ENCODE peak calls at places on chromosomes 6 and 20, in seven cellular contexts. One of them, this sample, is unnamed.

GRCh38 chr20:58173091-58173490 is 55.4 kb downstream of the ANKRD60 start:
- DNase-seq in occipital lobe: no peak
- DNase-seq in stimulated activated naive CD4-positive, alpha-beta T cell: no peak
- DNase-seq in SK-N-DZ: no peak
- DNase-seq in NCI-H2171 treated with DMSO at 0.1 percent for 48 hours: no peak
- DNase-seq in omental fat pad: no peak
- DNase-seq in neuronal stem cell: no peak
- DNase-seq in this sample: no peak

GRCh38 chr20:51008718-51009117 is 14.2 kb downstream of the KCNG1 start:
- DNase-seq in stimulated activated naive CD4-positive, alpha-beta T cell: no peak
- DNase-seq in omental fat pad: no peak
- DNase-seq in neuronal stem cell: no peak
- DNase-seq in occipital lobe: no peak
- DNase-seq in SK-N-DZ: no peak
- DNase-seq in NCI-H2171 treated with DMSO at 0.1 percent for 48 hours: no peak
- DNase-seq in this sample: no peak

GRCh38 chr6:105688573-105688972 is 285.7 kb upstream of the PREP start:
- DNase-seq in stimulated activated naive CD4-positive, alpha-beta T cell: no peak
- DNase-seq in neuronal stem cell: no peak
- DNase-seq in omental fat pad: no peak
- DNase-seq in NCI-H2171 treated with DMSO at 0.1 percent for 48 hours: no peak
- DNase-seq in SK-N-DZ: no peak
- DNase-seq in occipital lobe: no peak
- DNase-seq in this sample: no peak

GRCh38 chr6:152669894-152670293 is 27.8 kb upstream of the MYCT1 start:
- DNase-seq in SK-N-DZ: no peak
- DNase-seq in stimulated activated naive CD4-positive, alpha-beta T cell: no peak
- DNase-seq in NCI-H2171 treated with DMSO at 0.1 percent for 48 hours: peak; percentile 5
- DNase-seq in occipital lobe: no peak
- DNase-seq in neuronal stem cell: no peak
- DNase-seq in omental fat pad: no peak
- DNase-seq in this sample: no peak

GRCh38 chr6:28082939-28083338 is 2.6 kb downstream of the ZNF165 start:
- DNase-seq in NCI-H2171 treated with DMSO at 0.1 percent for 48 hours: no peak
- DNase-seq in neuronal stem cell: no peak
- DNase-seq in omental fat pad: no peak
- DNase-seq in SK-N-DZ: no peak
- DNase-seq in stimulated activated naive CD4-positive, alpha-beta T cell: no peak
- DNase-seq in occipital lobe: no peak
- DNase-seq in this sample: no peak

GRCh38 chr20:29878281-29878741 is 1379.2 kb upstream of the DEFB115 start:
- DNase-seq in omental fat pad: no peak
- DNase-seq in SK-N-DZ: peak; percentile 90
- DNase-seq in NCI-H2171 treated with DMSO at 0.1 percent for 48 hours: peak; percentile 33
- DNase-seq in stimulated activated naive CD4-positive, alpha-beta T cell: no peak
- DNase-seq in occipital lobe: no peak
- DNase-seq in neuronal stem cell: no peak
- DNase-seq in this sample: no peak

GRCh38 chr6:158815915-158816314 is 3.3 kb downstream of the EZR start:
- DNase-seq in neuronal stem cell: no peak
- DNase-seq in stimulated activated naive CD4-positive, alpha-beta T cell: no peak
- DNase-seq in SK-N-DZ: no peak
- DNase-seq in omental fat pad: no peak
- DNase-seq in occipital lobe: no peak
- DNase-seq in NCI-H2171 treated with DMSO at 0.1 percent for 48 hours: no peak
- DNase-seq in this sample: no peak

GRCh38 chr6:144566868-144567615 is 281.9 kb downstream of the UTRN start:
- DNase-seq in stimulated activated naive CD4-positive, alpha-beta T cell: no peak
- DNase-seq in omental fat pad: no peak
- DNase-seq in neuronal stem cell: no peak
- DNase-seq in occipital lobe: no peak
- DNase-seq in NCI-H2171 treated with DMSO at 0.1 percent for 48 hours: no peak
- DNase-seq in SK-N-DZ: no peak
- DNase-seq in this sample: no peak

GRCh38 chr20:364905-365794 is 15.4 kb upstream of the TRIB3 start:
- DNase-seq in NCI-H2171 treated with DMSO at 0.1 percent for 48 hours: no peak
- DNase-seq in neuronal stem cell: no peak
- DNase-seq in occipital lobe: no peak
- DNase-seq in stimulated activated naive CD4-positive, alpha-beta T cell: no peak
- DNase-seq in SK-N-DZ: no peak
- DNase-seq in omental fat pad: no peak
- DNase-seq in this sample: no peak

GRCh38 chr6:169851641-169852503 is 100.5 kb downstream of the ERMARD start:
- DNase-seq in NCI-H2171 treated with DMSO at 0.1 percent for 48 hours: no peak
- DNase-seq in occipital lobe: no peak
- DNase-seq in SK-N-DZ: peak; percentile 35
- DNase-seq in neuronal stem cell: no peak
- DNase-seq in omental fat pad: no peak
- DNase-seq in stimulated activated naive CD4-positive, alpha-beta T cell: no peak
- DNase-seq in this sample: no peak

GRCh38 chr6:5175195-5175594 is 85.6 kb downstream of the LYRM4 start:
- DNase-seq in omental fat pad: no peak
- DNase-seq in SK-N-DZ: no peak
- DNase-seq in occipital lobe: no peak
- DNase-seq in NCI-H2171 treated with DMSO at 0.1 percent for 48 hours: no peak
- DNase-seq in neuronal stem cell: no peak
- DNase-seq in stimulated activated naive CD4-positive, alpha-beta T cell: no peak
- DNase-seq in this sample: no peak

GRCh38 chr6:117771403-117771802 is 96.1 kb downstream of the NUS1 start:
- DNase-seq in omental fat pad: no peak
- DNase-seq in NCI-H2171 treated with DMSO at 0.1 percent for 48 hours: no peak
- DNase-seq in occipital lobe: no peak
- DNase-seq in stimulated activated naive CD4-positive, alpha-beta T cell: no peak
- DNase-seq in SK-N-DZ: no peak
- DNase-seq in neuronal stem cell: no peak
- DNase-seq in this sample: no peak

GRCh38 chr20:51029963-51030930 is 7.3 kb upstream of the KCNG1 start:
- DNase-seq in occipital lobe: no peak
- DNase-seq in stimulated activated naive CD4-positive, alpha-beta T cell: no peak
- DNase-seq in NCI-H2171 treated with DMSO at 0.1 percent for 48 hours: no peak
- DNase-seq in neuronal stem cell: no peak
- DNase-seq in SK-N-DZ: no peak
- DNase-seq in omental fat pad: no peak
- DNase-seq in this sample: no peak

GRCh38 chr20:3041818-3042504 is 1.5 kb upstream of the GNRH2 start:
- DNase-seq in omental fat pad: no peak
- DNase-seq in stimulated activated naive CD4-positive, alpha-beta T cell: no peak
- DNase-seq in occipital lobe: no peak
- DNase-seq in NCI-H2171 treated with DMSO at 0.1 percent for 48 hours: peak; percentile 90
- DNase-seq in neuronal stem cell: no peak
- DNase-seq in SK-N-DZ: no peak
- DNase-seq in this sample: no peak

GRCh38 chr20:61117725-61118124 is 134.3 kb upstream of the CDH4 start:
- DNase-seq in neuronal stem cell: no peak
- DNase-seq in NCI-H2171 treated with DMSO at 0.1 percent for 48 hours: no peak
- DNase-seq in occipital lobe: no peak
- DNase-seq in stimulated activated naive CD4-positive, alpha-beta T cell: no peak
- DNase-seq in SK-N-DZ: no peak
- DNase-seq in omental fat pad: no peak
- DNase-seq in this sample: no peak

GRCh38 chr6:164010446-164011071 is 596.0 kb downstream of the QKI start:
- DNase-seq in occipital lobe: no peak
- DNase-seq in stimulated activated naive CD4-positive, alpha-beta T cell: no peak
- DNase-seq in NCI-H2171 treated with DMSO at 0.1 percent for 48 hours: no peak
- DNase-seq in omental fat pad: no peak
- DNase-seq in SK-N-DZ: no peak
- DNase-seq in neuronal stem cell: no peak
- DNase-seq in this sample: no peak

GRCh38 chr20:44704551-44704971 is 10.6 kb upstream of the CCN5 start:
- DNase-seq in stimulated activated naive CD4-positive, alpha-beta T cell: no peak
- DNase-seq in occipital lobe: no peak
- DNase-seq in SK-N-DZ: no peak
- DNase-seq in neuronal stem cell: no peak
- DNase-seq in NCI-H2171 treated with DMSO at 0.1 percent for 48 hours: no peak
- DNase-seq in omental fat pad: no peak
- DNase-seq in this sample: no peak

GRCh38 chr6:132832891-132833290 is 18.5 kb downstream of the RPS12 start:
- DNase-seq in neuronal stem cell: no peak
- DNase-seq in occipital lobe: no peak
- DNase-seq in SK-N-DZ: no peak
- DNase-seq in NCI-H2171 treated with DMSO at 0.1 percent for 48 hours: no peak
- DNase-seq in omental fat pad: no peak
- DNase-seq in stimulated activated naive CD4-positive, alpha-beta T cell: no peak
- DNase-seq in this sample: no peak

GRCh38 chr20:919491-919916 is 3.4 kb upstream of the ANGPT4 start:
- DNase-seq in NCI-H2171 treated with DMSO at 0.1 percent for 48 hours: peak; percentile 39
- DNase-seq in stimulated activated naive CD4-positive, alpha-beta T cell: no peak
- DNase-seq in SK-N-DZ: no peak
- DNase-seq in occipital lobe: no peak
- DNase-seq in neuronal stem cell: no peak
- DNase-seq in omental fat pad: no peak
- DNase-seq in this sample: no peak

GRCh38 chr6:78513856-78514255 is 353.5 kb upstream of the IRAK1BP1 start:
- DNase-seq in stimulated activated naive CD4-positive, alpha-beta T cell: no peak
- DNase-seq in omental fat pad: no peak
- DNase-seq in NCI-H2171 treated with DMSO at 0.1 percent for 48 hours: no peak
- DNase-seq in occipital lobe: no peak
- DNase-seq in neuronal stem cell: peak; percentile 8
- DNase-seq in SK-N-DZ: peak; percentile 25
- DNase-seq in this sample: no peak

GRCh38 chr20:37567331-37567665 is 39.6 kb upstream of the BLCAP start:
- DNase-seq in SK-N-DZ: no peak
- DNase-seq in neuronal stem cell: no peak
- DNase-seq in omental fat pad: no peak
- DNase-seq in occipital lobe: no peak
- DNase-seq in NCI-H2171 treated with DMSO at 0.1 percent for 48 hours: peak; percentile 86
- DNase-seq in stimulated activated naive CD4-positive, alpha-beta T cell: no peak
- DNase-seq in this sample: no peak

GRCh38 chr6:143406673-143407072 is 43.8 kb downstream of the ADAT2 start:
- DNase-seq in NCI-H2171 treated with DMSO at 0.1 percent for 48 hours: no peak
- DNase-seq in SK-N-DZ: no peak
- DNase-seq in neuronal stem cell: no peak
- DNase-seq in stimulated activated naive CD4-positive, alpha-beta T cell: no peak
- DNase-seq in omental fat pad: no peak
- DNase-seq in occipital lobe: no peak
- DNase-seq in this sample: no peak

GRCh38 chr20:31570021-31570463 is 35.0 kb upstream of the ID1 start:
- DNase-seq in omental fat pad: no peak
- DNase-seq in neuronal stem cell: no peak
- DNase-seq in SK-N-DZ: no peak
- DNase-seq in stimulated activated naive CD4-positive, alpha-beta T cell: no peak
- DNase-seq in occipital lobe: no peak
- DNase-seq in NCI-H2171 treated with DMSO at 0.1 percent for 48 hours: no peak
- DNase-seq in this sample: no peak

GRCh38 chr6:22247916-22248482 is 48.8 kb downstream of the PRL start:
- DNase-seq in neuronal stem cell: no peak
- DNase-seq in occipital lobe: no peak
- DNase-seq in NCI-H2171 treated with DMSO at 0.1 percent for 48 hours: no peak
- DNase-seq in SK-N-DZ: no peak
- DNase-seq in omental fat pad: no peak
- DNase-seq in stimulated activated naive CD4-positive, alpha-beta T cell: no peak
- DNase-seq in this sample: no peak

GRCh38 chr6:137978252-137978896 is 111.3 kb downstream of the TNFAIP3 start:
- DNase-seq in SK-N-DZ: no peak
- DNase-seq in occipital lobe: no peak
- DNase-seq in stimulated activated naive CD4-positive, alpha-beta T cell: no peak
- DNase-seq in omental fat pad: no peak
- DNase-seq in neuronal stem cell: no peak
- DNase-seq in NCI-H2171 treated with DMSO at 0.1 percent for 48 hours: peak; percentile 31
- DNase-seq in this sample: no peak

GRCh38 chr6:121884056-121884455 is 448.6 kb downstream of the GJA1 start:
- DNase-seq in SK-N-DZ: no peak
- DNase-seq in stimulated activated naive CD4-positive, alpha-beta T cell: no peak
- DNase-seq in neuronal stem cell: no peak
- DNase-seq in omental fat pad: no peak
- DNase-seq in occipital lobe: no peak
- DNase-seq in NCI-H2171 treated with DMSO at 0.1 percent for 48 hours: no peak
- DNase-seq in this sample: no peak